ENCODE peak calls at places on chromosome 12, in six cellular contexts. U, C, W, K, N and A are unnamed samples.

GRCh38 chr12:69240625-69240984 is 1.2 kb downstream of the CPSF6 start:
- DNase-seq in U (no peak), C (no peak), W (peak; percentile 12), K (no peak), N (peak; percentile 32), A (peak; percentile 14)

GRCh38 chr12:97404549-97404948 is 58.1 kb upstream of the RMST start:
- DNase-seq in U (no peak), C (no peak), W (peak; percentile 30), K (peak; percentile 47), N (peak; percentile 37), A (peak; percentile 16)

GRCh38 chr12:62562892-62563291 is 96.3 kb downstream of the MON2 start:
- DNase-seq in U (peak; percentile 13), C (no peak), W (peak; percentile 93), K (no peak), N (no peak), A (no peak)

GRCh38 chr12:100860611-100861010 is 66.0 kb downstream of the ANO4 start:
- DNase-seq in U (no peak), C (no peak), W (no peak), K (no peak), N (no peak), A (no peak)

GRCh38 chr12:71312767-71313375 is 126.7 kb upstream of the LGR5 start:
- DNase-seq in U (no peak), C (no peak), W (peak; percentile 28), K (no peak), N (no peak), A (no peak)

GRCh38 chr12:64603183-64603841 is 7.0 kb upstream of the RASSF3 start:
- DNase-seq in U (no peak), C (no peak), W (no peak), K (no peak), N (no peak), A (no peak)

GRCh38 chr12:86290615-86291014 is 34.4 kb upstream of the MGAT4C start:
- DNase-seq in U (no peak), C (no peak), W (peak; percentile 0), K (no peak), N (no peak), A (no peak)

GRCh38 chr12:91958816-91959215 is 186.8 kb downstream of the BTG1 start:
- DNase-seq in U (peak; percentile 73), C (no peak), W (peak; percentile 93), K (no peak), N (no peak), A (no peak)

GRCh38 chr12:88063375-88063774 is 34.2 kb upstream of the C12orf50 start:
- DNase-seq in U (no peak), C (no peak), W (peak; percentile 41), K (no peak), N (no peak), A (no peak)

GRCh38 chr12:118237053-118237665 is 101.2 kb downstream of the PEBP1 start:
- DNase-seq in U (no peak), C (no peak), W (no peak), K (peak; percentile 37), N (no peak), A (no peak)

GRCh38 chr12:66188584-66189475 is at the start of gene IRAK3:
- DNase-seq in U (no peak), C (no peak), W (peak; percentile 57), K (peak; percentile 24), N (peak; percentile 19), A (no peak)

GRCh38 chr12:13005649-13006048 is 5.6 kb upstream of the HEBP1 start:
- DNase-seq in U (no peak), C (no peak), W (no peak), K (no peak), N (no peak), A (no peak)

GRCh38 chr12:79422060-79422812 is 268.5 kb downstream of the PAWR start:
- DNase-seq in U (peak; percentile 45), C (no peak), W (peak; percentile 70), K (no peak), N (no peak), A (no peak)

GRCh38 chr12:68561830-68562229 is 48.9 kb upstream of the RAP1B start:
- DNase-seq in U (no peak), C (no peak), W (no peak), K (no peak), N (no peak), A (no peak)

GRCh38 chr12:108194585-108194984 is 65.5 kb downstream of the WSCD2 start:
- DNase-seq in U (no peak), C (no peak), W (no peak), K (no peak), N (no peak), A (no peak)

GRCh38 chr12:77120695-77121094 is 55.3 kb upstream of the E2F7 start:
- DNase-seq in U (peak; percentile 58), C (no peak), W (peak; percentile 75), K (no peak), N (no peak), A (no peak)

GRCh38 chr12:21456291-21456780 is 18.9 kb downstream of the PYROXD1 start:
- DNase-seq in U (no peak), C (no peak), W (no peak), K (no peak), N (no peak), A (no peak)

GRCh38 chr12:3540387-3541320 is 49.7 kb downstream of the PRMT8 start:
- DNase-seq in U (no peak), C (no peak), W (no peak), K (no peak), N (no peak), A (no peak)

GRCh38 chr12:66354291-66354690 is 52.0 kb downstream of the HELB start:
- DNase-seq in U (no peak), C (no peak), W (no peak), K (peak; percentile 13), N (peak; percentile 41), A (peak; percentile 18)

GRCh38 chr12:124586756-124587155 is 19.3 kb upstream of the NCOR2 start:
- DNase-seq in U (no peak), C (no peak), W (no peak), K (no peak), N (peak; percentile 93), A (no peak)

GRCh38 chr12:77115471-77115870 is 50.1 kb upstream of the E2F7 start:
- DNase-seq in U (peak; percentile 35), C (no peak), W (no peak), K (no peak), N (no peak), A (no peak)

GRCh38 chr12:49462103-49462739 is 76.6 kb upstream of the KCNH3 start:
- DNase-seq in U (no peak), C (no peak), W (no peak), K (peak; percentile 7), N (no peak), A (no peak)

GRCh38 chr12:68495666-68496065 is 115.0 kb upstream of the RAP1B start:
- DNase-seq in U (peak; percentile 52), C (no peak), W (peak; percentile 88), K (no peak), N (no peak), A (no peak)

GRCh38 chr12:62075860-62076259 is 184.3 kb upstream of the USP15 start:
- DNase-seq in U (no peak), C (no peak), W (no peak), K (no peak), N (no peak), A (no peak)

GRCh38 chr12:114779203-114779602 is 95.2 kb upstream of the TBX3 start:
- DNase-seq in U (no peak), C (no peak), W (no peak), K (no peak), N (no peak), A (no peak)

GRCh38 chr12:124383028-124383427 is 88.1 kb downstream of the RFLNA start:
- DNase-seq in U (no peak), C (no peak), W (no peak), K (no peak), N (no peak), A (no peak)

GRCh38 chr12:49232940-49233841 is 31.7 kb upstream of the TUBA1C start:
- DNase-seq in U (no peak), C (peak; percentile 3), W (peak; percentile 49), K (peak; percentile 89), N (peak; percentile 90), A (peak; percentile 66)

GRCh38 chr12:118397693-118398440 is 21.5 kb downstream of the SUDS3 start:
- DNase-seq in U (no peak), C (no peak), W (peak; percentile 33), K (peak; percentile 38), N (no peak), A (no peak)

GRCh38 chr12:101850199-101850598 is 19.4 kb upstream of the GNPTAB start:
- DNase-seq in U (no peak), C (no peak), W (no peak), K (no peak), N (no peak), A (no peak)